ENCODE peak calls at places on chromosome 20, in five cellular contexts. X is stimulated activated naive CD8-positive, alpha-beta T cell treated with anti-CD3 and anti-CD28 coated beads, Interleukin-15, amount 100 ng/mL, for 72 hours; A is pancreas; J is psoas muscle; H is left cardiac atrium. Q is an unnamed sample.

GRCh38 chr20:52047811-52048302 is 143.7 kb downstream of the ZFP64 start:
- ATAC-seq in X (peak), A (no peak), J (no peak), H (no peak), Q (peak)

GRCh38 chr20:57958050-57958420 is 248.2 kb upstream of the PMEPA1 start:
- ATAC-seq in X (no peak), A (no peak), J (no peak), H (no peak), Q (no peak)

GRCh38 chr20:41051426-41051825 is 22.8 kb downstream of the TOP1 start:
- ATAC-seq in X (no peak), A (peak), J (peak), H (no peak), Q (no peak)

GRCh38 chr20:836188-836587 is 2.7 kb downstream of the FAM110A start:
- ATAC-seq in X (no peak), A (no peak), J (no peak), H (no peak), Q (peak)

GRCh38 chr20:63682384-63683139 is 13.9 kb upstream of the TNFRSF6B start:
- ATAC-seq in X (no peak), A (peak), J (peak), H (peak), Q (peak)

GRCh38 chr20:8414611-8415274 is 282.7 kb downstream of the PLCB1 start:
- ATAC-seq in X (no peak), A (peak), J (no peak), H (no peak), Q (no peak)

GRCh38 chr20:17749628-17749978 is 49.8 kb downstream of the BANF2 start:
- ATAC-seq in X (no peak), A (peak), J (no peak), H (no peak), Q (no peak)

GRCh38 chr20:10508060-10508459 is 73.0 kb downstream of the SLX4IP start:
- ATAC-seq in X (no peak), A (no peak), J (no peak), H (peak), Q (no peak)

GRCh38 chr20:48723308-48724264 is 104.2 kb downstream of the PREX1 start:
- ATAC-seq in X (no peak), A (peak), J (no peak), H (peak), Q (no peak)

GRCh38 chr20:57250607-57251343 is 15.7 kb downstream of the BMP7 start:
- ATAC-seq in X (peak), A (no peak), J (no peak), H (no peak), Q (no peak)

GRCh38 chr20:63651942-63652191 is 1.4 kb downstream of the STMN3 start:
- ATAC-seq in X (peak), A (peak), J (no peak), H (no peak), Q (no peak)

GRCh38 chr20:23652926-23653325 is 15.2 kb upstream of the CST3 start:
- ATAC-seq in X (no peak), A (no peak), J (no peak), H (no peak), Q (no peak)

GRCh38 chr20:4092136-4092479 is 76.8 kb upstream of the RNF24 start:
- ATAC-seq in X (no peak), A (no peak), J (no peak), H (no peak), Q (no peak)

GRCh38 chr20:44011251-44011940 is 96.7 kb downstream of the TOX2 start:
- ATAC-seq in X (peak), A (no peak), J (no peak), H (no peak), Q (no peak)

GRCh38 chr20:61639200-61639599 is 387.1 kb downstream of the CDH4 start:
- ATAC-seq in X (no peak), A (no peak), J (no peak), H (no peak), Q (no peak)

GRCh38 chr20:42886801-42887200 is 302.9 kb downstream of the PTPRT start:
- ATAC-seq in X (no peak), A (no peak), J (no peak), H (no peak), Q (no peak)

GRCh38 chr20:23205221-23205620 is 119.1 kb upstream of the CD93 start:
- ATAC-seq in X (no peak), A (no peak), J (no peak), H (no peak), Q (no peak)

GRCh38 chr20:37853823-37854375 is 49.0 kb upstream of the VSTM2L start:
- ATAC-seq in X (no peak), A (no peak), J (no peak), H (no peak), Q (peak)

GRCh38 chr20:17987988-17988387 is 19.2 kb downstream of the MGME1 start:
- ATAC-seq in X (peak), A (no peak), J (no peak), H (no peak), Q (no peak)

GRCh38 chr20:63738687-63739128 is 868 bp upstream of the SLC2A4RG start:
- ATAC-seq in X (no peak), A (peak), J (peak), H (peak), Q (peak)

GRCh38 chr20:699811-700338 is 24.3 kb upstream of the SCRT2 start:
- ATAC-seq in X (no peak), A (no peak), J (peak), H (peak), Q (no peak)

GRCh38 chr20:3889489-3890409 is 562 bp downstream of the PANK2 start:
- ATAC-seq in X (peak), A (no peak), J (peak), H (peak), Q (peak)

GRCh38 chr20:53947501-53948195 is 122.7 kb downstream of the BCAS1 start:
- ATAC-seq in X (no peak), A (no peak), J (no peak), H (no peak), Q (no peak)

GRCh38 chr20:14830899-14831298 is 493.5 kb upstream of the FLRT3 start:
- ATAC-seq in X (no peak), A (no peak), J (no peak), H (no peak), Q (no peak)

GRCh38 chr20:48350291-48350988 is 477.4 kb downstream of the PREX1 start:
- ATAC-seq in X (no peak), A (no peak), J (no peak), H (no peak), Q (peak)

GRCh38 chr20:46312075-46312944 is 4.0 kb upstream of the CDH22 start:
- ATAC-seq in X (no peak), A (peak), J (no peak), H (no peak), Q (no peak)

GRCh38 chr20:20277772-20278382 is 90.0 kb upstream of the INSM1 start:
- ATAC-seq in X (no peak), A (peak), J (peak), H (peak), Q (no peak)

GRCh38 chr20:62321521-62321948 is 18.7 kb downstream of the ADRM1 start:
- ATAC-seq in X (no peak), A (peak), J (no peak), H (peak), Q (peak)

GRCh38 chr20:10603378-10603777 is 70.4 kb downstream of the JAG1 start:
- ATAC-seq in X (peak), A (no peak), J (no peak), H (no peak), Q (peak)

GRCh38 chr20:23119456-23120216 is 33.5 kb upstream of the CD93 start:
- ATAC-seq in X (no peak), A (peak), J (no peak), H (peak), Q (no peak)

GRCh38 chr20:33465536-33466302 is 22.2 kb upstream of the SNTA1 start:
- ATAC-seq in X (no peak), A (peak), J (no peak), H (peak), Q (no peak)

GRCh38 chr20:19652591-19653026 is 105.4 kb upstream of the RIN2 start:
- ATAC-seq in X (no peak), A (no peak), J (no peak), H (no peak), Q (no peak)

GRCh38 chr20:41076776-41077175 is 48.2 kb downstream of the TOP1 start:
- ATAC-seq in X (no peak), A (no peak), J (no peak), H (no peak), Q (peak)

GRCh38 chr20:32564921-32565734 is 20.0 kb downstream of the NOL4L start:
- ATAC-seq in X (no peak), A (peak), J (no peak), H (peak), Q (no peak)

GRCh38 chr20:15857131-15857784 is 716.0 kb downstream of the KIF16B start:
- ATAC-seq in X (no peak), A (no peak), J (no peak), H (no peak), Q (no peak)

GRCh38 chr20:31560094-31560899 is 44.8 kb upstream of the ID1 start:
- ATAC-seq in X (peak), A (peak), J (peak), H (peak), Q (peak)

GRCh38 chr20:33814238-33814712 is 3.1 kb downstream of the CHMP4B start:
- ATAC-seq in X (no peak), A (no peak), J (no peak), H (no peak), Q (peak)

GRCh38 chr20:54020348-54020747 is 50.0 kb downstream of the BCAS1 start:
- ATAC-seq in X (no peak), A (no peak), J (no peak), H (no peak), Q (no peak)

GRCh38 chr20:3744806-3745685 is 12.6 kb downstream of the HSPA12B start:
- ATAC-seq in X (peak), A (peak), J (no peak), H (peak), Q (peak)

Q was measured in activated T-helper 17 cell treated with anti-CD3 and anti-CD28 coated beads, Interleukin-2, amount 50 U/mL, for 72 hours.